ENCODE peak calls at places on chromosomes 1 and 21, in ten cellular contexts. B, H, O, I, W, N, M, T, E and Z are unnamed samples. For H3K27me3, the result is how much of the 10 kb centered on the place peaks cover.

GRCh38 chr21:34545079-34545884 is 33.3 kb upstream of the KCNE1 start:
- DNase-seq in B (peak), H (peak), O (no peak), I (peak), W (peak), N (peak), M (no peak), T (no peak), E (no peak), Z (no peak)

GRCh38 chr1:199859525-199859924 is 168.0 kb upstream of the NR5A2 start:
- DNase-seq in B (no peak), H (no peak), O (no peak), I (no peak), W (no peak), N (no peak), M (no peak), T (no peak), E (peak), Z (no peak)

GRCh38 chr1:198679535-198680173 is 40.8 kb downstream of the PTPRC start:
- DNase-seq in B (no peak), H (no peak), O (no peak), I (no peak), W (no peak), N (no peak), M (no peak), T (no peak), E (no peak), Z (no peak)

GRCh38 chr21:44819283-44820243 is 1.7 kb upstream of the SUMO3 start:
- DNase-seq in B (no peak), H (no peak), O (no peak), I (no peak), W (peak), N (no peak), M (no peak), T (no peak), E (no peak), Z (no peak)

GRCh38 chr1:233791750-233792149 is 112.7 kb upstream of the SLC35F3 start:
- DNase-seq in B (no peak), H (no peak), O (no peak), I (no peak), W (no peak), N (no peak), M (no peak), T (no peak), E (no peak), Z (no peak)

GRCh38 chr1:220966874-220967631 is 87.8 kb downstream of the HLX start:
- DNase-seq in B (peak), H (no peak), O (no peak), I (no peak), W (no peak), N (no peak), M (no peak), T (no peak), E (peak), Z (no peak)

GRCh38 chr1:56872597-56872996 is 18.0 kb downstream of the C8A start:
- DNase-seq in B (no peak), H (no peak), O (no peak), I (no peak), W (no peak), N (no peak), M (no peak), T (no peak), E (no peak), Z (no peak)

GRCh38 chr1:115677172-115677542 is 35.4 kb downstream of the VANGL1 start:
- DNase-seq in B (peak), H (no peak), O (no peak), I (no peak), W (no peak), N (no peak), M (no peak), T (no peak), E (no peak), Z (no peak)

GRCh38 chr1:193031431-193031830 is 27.7 kb downstream of the UCHL5 start:
- DNase-seq in B (no peak), H (no peak), O (no peak), I (no peak), W (no peak), N (no peak), M (no peak), T (no peak), E (no peak), Z (no peak)

GRCh38 chr1:155017946-155018316 is 15.3 kb downstream of the ZBTB7B start:
- DNase-seq in B (no peak), H (no peak), O (no peak), I (no peak), W (peak), N (no peak), M (no peak), T (no peak), E (no peak), Z (no peak)

GRCh38 chr1:39034114-39034654 is 8.0 kb downstream of the NDUFS5 start:
- DNase-seq in B (no peak), H (no peak), O (no peak), I (peak), W (no peak), N (peak), M (no peak), T (no peak), E (no peak), Z (no peak)

GRCh38 chr1:7410156-7410555 is 360.9 kb upstream of the VAMP3 start:
- DNase-seq in B (no peak), H (no peak), O (peak), I (no peak), W (peak), N (no peak), M (no peak), T (no peak), E (no peak), Z (no peak)

GRCh38 chr1:205275133-205275532 is 46.4 kb downstream of the NUAK2 start:
- DNase-seq in B (no peak), H (peak), O (no peak), I (peak), W (no peak), N (no peak), M (no peak), T (no peak), E (no peak), Z (no peak)

GRCh38 chr21:41429925-41430491 is 4.0 kb downstream of the MX1 start:
- DNase-seq in B (no peak), H (no peak), O (no peak), I (no peak), W (no peak), N (no peak), M (no peak), T (no peak), E (no peak), Z (no peak)

GRCh38 chr1:7159116-7159781 is 374.0 kb downstream of the CAMTA1 start:
- DNase-seq in B (no peak), H (no peak), O (no peak), I (no peak), W (no peak), N (no peak), M (no peak), T (no peak), E (no peak), Z (no peak)

GRCh38 chr1:94955767-94956632 is 29.1 kb upstream of the CNN3 start:
- DNase-seq in B (peak), H (no peak), O (no peak), I (no peak), W (peak), N (peak), M (no peak), T (no peak), E (no peak), Z (no peak)

GRCh38 chr1:39317910-39318633 is 113.6 kb downstream of the MACF1 start:
- DNase-seq in B (no peak), H (no peak), O (no peak), I (no peak), W (no peak), N (no peak), M (no peak), T (no peak), E (no peak), Z (no peak)

DNA sequence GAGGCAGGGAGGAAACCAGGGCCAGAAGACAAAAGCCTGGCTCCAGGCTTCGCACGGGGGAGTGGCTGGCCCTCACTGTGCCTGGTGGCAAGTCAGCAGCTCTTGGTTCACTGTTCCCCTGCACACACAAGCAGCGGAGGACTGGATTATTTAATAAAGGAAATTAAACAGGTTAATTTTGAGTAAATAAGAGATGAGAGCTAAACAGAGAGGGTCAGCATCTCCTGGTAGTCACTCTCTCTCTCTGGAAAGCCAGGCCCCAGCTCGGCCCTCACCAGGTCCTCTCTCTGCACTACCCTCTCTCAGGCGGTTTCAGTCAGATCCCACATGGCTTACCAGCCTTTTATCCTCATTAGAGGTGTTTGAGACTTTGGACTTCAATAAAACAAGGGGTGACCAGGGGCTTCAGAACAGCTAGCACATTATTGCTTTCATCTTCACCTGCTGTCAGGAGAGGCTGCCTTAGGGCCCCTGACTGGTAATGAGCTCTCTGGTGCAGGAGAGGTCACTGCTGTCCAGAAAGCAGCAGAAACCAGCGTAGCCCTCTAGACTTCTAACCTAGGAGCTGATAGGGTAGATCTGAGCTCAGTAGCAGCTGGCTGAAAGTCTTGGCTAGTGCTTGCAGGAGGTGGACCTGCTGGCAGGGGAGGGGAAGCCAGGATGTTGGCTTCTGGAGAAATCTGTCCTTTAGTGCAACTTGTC is 46.0 kb downstream of the SYT6 start:
- DNase-seq in B (peak), H (no peak), O (no peak), I (no peak), W (peak), N (no peak), M (no peak), T (no peak), E (no peak), Z (no peak)
- TF ChIP-seq CTCF in B (no peak), H (no peak), O (no peak), I (no peak), W (no peak), N (no peak), M (no peak), T (no peak), E (no peak), Z (no peak)

DNA sequence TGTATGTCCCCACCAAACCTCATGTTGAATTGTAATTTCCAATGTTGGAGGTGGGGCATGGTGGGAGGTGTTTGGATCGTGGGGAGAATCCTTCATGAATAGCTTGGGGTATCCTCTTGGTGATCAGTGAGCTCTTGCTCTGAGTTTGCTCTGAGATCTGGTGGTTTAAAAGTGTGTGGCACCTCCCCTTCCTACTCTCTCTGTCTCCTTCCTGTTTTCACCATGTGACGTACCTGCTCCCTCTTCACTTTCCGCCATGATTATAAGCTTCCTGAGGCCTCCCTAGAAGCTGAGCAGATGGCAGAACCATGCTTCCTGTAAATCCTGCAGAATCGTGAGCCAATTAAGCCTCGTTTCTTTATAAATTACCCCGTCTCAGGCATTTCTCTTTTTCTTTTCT is 40.0 kb upstream of the OSBPL9 start:
- DNase-seq in B (no peak), H (no peak), O (no peak), I (no peak), W (no peak), N (no peak), M (no peak), T (no peak), E (no peak), Z (no peak)
- H3K27ac ChIP-seq in B (no peak), H (no peak), O (no peak), I (no peak), W (no peak), N (no peak), M (no peak), T (no peak), E (no peak), Z (no peak)

DNA sequence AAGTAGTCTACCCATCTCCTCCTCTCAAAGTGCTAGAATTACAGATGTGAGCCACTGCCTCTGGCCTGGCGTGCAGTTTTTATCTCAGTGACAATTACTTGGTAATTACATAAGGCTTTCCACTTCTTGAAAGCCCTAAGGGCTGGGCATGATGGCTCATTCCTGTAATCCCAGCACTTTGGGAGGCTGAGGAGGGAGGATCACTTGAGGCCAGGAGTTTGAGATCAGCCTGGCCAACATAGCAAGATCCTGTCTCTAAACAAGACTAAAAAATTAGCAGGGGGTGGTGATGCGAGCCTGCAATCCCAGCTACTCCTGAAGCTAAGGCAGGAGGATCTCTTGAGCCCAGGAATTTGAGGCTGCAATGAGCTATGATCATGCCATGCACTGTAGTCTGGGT is 7.7 kb downstream of the HHAT start:
- DNase-seq in B (no peak), H (no peak), O (no peak), I (no peak), W (no peak), N (no peak), M (no peak), T (no peak), E (no peak), Z (no peak)
- H3K27me3 ChIP-seq in B (under half), H (under half), O (under half), I (under half), W (under half), N (under half), M (under half), T (under half), E (under half), Z (under half)

GRCh38 chr1:19392221-19392620 is 80.1 kb downstream of the SLC66A1 start:
- DNase-seq in B (no peak), H (no peak), O (no peak), I (no peak), W (no peak), N (no peak), M (no peak), T (no peak), E (no peak), Z (no peak)

GRCh38 chr1:19390166-19390850 is 78.2 kb downstream of the SLC66A1 start:
- DNase-seq in B (no peak), H (no peak), O (no peak), I (no peak), W (no peak), N (no peak), M (no peak), T (no peak), E (no peak), Z (no peak)

GRCh38 chr1:19393051-19393450 is 80.9 kb downstream of the SLC66A1 start:
- DNase-seq in B (no peak), H (no peak), O (no peak), I (no peak), W (no peak), N (no peak), M (no peak), T (no peak), E (no peak), Z (no peak)

GRCh38 chr1:19390901-19391595 is 78.9 kb downstream of the SLC66A1 start:
- DNase-seq in B (peak), H (peak), O (no peak), I (no peak), W (peak), N (no peak), M (no peak), T (no peak), E (peak), Z (no peak)

DNA sequence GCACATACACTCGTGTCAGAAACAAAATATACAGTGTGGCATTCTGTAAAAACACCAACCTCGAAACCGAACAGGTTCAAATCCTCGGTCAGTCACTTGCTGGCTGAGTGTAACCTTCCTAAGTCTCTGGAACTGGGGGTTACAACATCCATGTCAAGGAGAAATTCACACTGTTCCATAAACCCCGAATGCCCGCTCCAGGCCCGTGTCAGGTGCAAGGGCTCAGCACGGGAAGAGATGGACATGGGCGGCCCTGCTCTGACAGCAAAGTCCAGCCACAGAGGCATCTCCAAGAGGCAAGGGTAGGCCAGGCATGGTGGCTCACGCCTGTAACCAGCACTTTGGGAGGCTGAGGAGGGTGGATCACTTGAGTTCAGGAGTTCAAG is 79.5 kb downstream of the SLC66A1 start:
- DNase-seq in B (no peak), H (no peak), O (no peak), I (no peak), W (no peak), N (no peak), M (no peak), T (no peak), E (no peak), Z (no peak)
- TF ChIP-seq CTCF in B (no peak), H (peak), O (peak), I (no peak), W (no peak), N (no peak), M (no peak), T (no peak), E (no peak), Z (peak)

GRCh38 chr21:28758042-28758882 is 234.4 kb downstream of the LTN1 start:
- DNase-seq in B (peak), H (no peak), O (no peak), I (no peak), W (no peak), N (no peak), M (no peak), T (no peak), E (no peak), Z (no peak)
- H3K27ac ChIP-seq in B (peak), H (no peak), O (no peak), I (no peak), W (no peak), N (no peak), M (peak), T (no peak), E (no peak), Z (no peak)

DNA sequence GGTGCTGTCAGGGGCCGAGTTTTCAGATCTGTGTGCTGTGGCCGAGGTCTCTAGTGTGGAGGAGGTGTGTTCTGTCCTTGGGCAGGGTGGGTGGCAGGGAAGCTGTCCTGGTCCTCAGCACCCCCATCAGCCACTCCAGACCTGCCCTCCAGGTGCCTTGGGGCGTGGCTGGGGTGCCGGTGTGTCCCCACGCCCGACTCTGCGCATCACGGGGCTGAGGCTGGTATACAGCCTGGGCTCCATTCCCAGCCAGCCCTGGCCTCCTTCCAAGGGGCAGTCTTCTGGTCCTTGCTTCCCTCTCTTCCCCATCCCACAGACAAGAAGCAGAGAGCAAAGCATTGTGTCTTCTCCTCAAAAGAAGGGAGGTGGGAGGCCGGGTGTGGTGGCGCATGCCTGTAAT is 4.0 kb downstream of the SAMD11 start:
- DNase-seq in B (no peak), H (no peak), O (no peak), I (no peak), W (no peak), N (no peak), M (no peak), T (no peak), E (no peak), Z (no peak)
- H3K27me3 ChIP-seq in B (under half), H (under half), O (half or more), I (under half), W (under half), N (under half), M (half or more), T (half or more), E (under half), Z (half or more)

GRCh38 chr1:228493141-228494043 is 6.2 kb downstream of the RNF187 start:
- DNase-seq in B (no peak), H (no peak), O (no peak), I (no peak), W (peak), N (no peak), M (no peak), T (no peak), E (no peak), Z (no peak)
- TF ChIP-seq CTCF in B (no peak), H (no peak), O (no peak), I (no peak), W (no peak), N (no peak), M (no peak), T (no peak), E (no peak), Z (no peak)